ENCODE peak calls at places on chromosomes 6 and 20, in ten cellular contexts. N is epithelial cell of esophagus, G is neural progenitor cell, W is retinal pigment epithelial cell, D is HepG2, F is endothelial cell of umbilical vein, L is WERI-Rb-1, H is IMR-90, R is heart right ventricle, X is kidney epithelial cell. O is an unnamed sample.
A peak's percentile ranks its signal among the peaks of the same experiment; 100 is the strongest.

GRCh38 chr20:62067547-62068260 is 2.0 kb upstream of the TAF4 start:
- DNase-seq in N (no peak), G (no peak), W (no peak), D (no peak), F (no peak), L (no peak), H (no peak), R (no peak), X (no peak), O (no peak)

GRCh38 chr20:42544926-42545325 is 644.8 kb downstream of the PTPRT start:
- DNase-seq in N (no peak), G (no peak), W (no peak), D (no peak), F (no peak), L (no peak), H (no peak), R (no peak), X (no peak), O (no peak)

GRCh38 chr6:116127771-116128493 is 2.0 kb upstream of the COL10A1 start:
- DNase-seq in N (peak; percentile 4), G (no peak), W (no peak), D (peak; percentile 73), F (no peak), L (no peak), H (peak; percentile 39), R (no peak), X (no peak), O (no peak)

GRCh38 chr6:122620902-122621301 is 10.7 kb downstream of the PKIB start:
- DNase-seq in N (peak; percentile 58), G (no peak), W (no peak), D (peak; percentile 7), F (no peak), L (no peak), H (peak; percentile 23), R (no peak), X (no peak), O (no peak)

GRCh38 chr6:87551799-87552198 is 38.0 kb downstream of the RARS2 start:
- DNase-seq in N (no peak), G (no peak), W (no peak), D (no peak), F (no peak), L (no peak), H (no peak), R (no peak), X (no peak), O (no peak)

GRCh38 chr6:50240986-50241385 is 191.3 kb upstream of the DEFB112 start:
- DNase-seq in N (no peak), G (no peak), W (no peak), D (no peak), F (no peak), L (no peak), H (no peak), R (no peak), X (no peak), O (no peak)

GRCh38 chr6:87561012-87561411 is 28.8 kb downstream of the RARS2 start:
- DNase-seq in N (no peak), G (no peak), W (no peak), D (no peak), F (no peak), L (no peak), H (peak; percentile 20), R (no peak), X (no peak), O (no peak)

GRCh38 chr6:37691904-37692806 is 5.5 kb downstream of the MDGA1 start:
- DNase-seq in N (peak; percentile 80), G (peak; percentile 81), W (no peak), D (peak; percentile 47), F (peak; percentile 50), L (peak; percentile 92), H (peak; percentile 58), R (peak; percentile 74), X (no peak), O (peak; percentile 26)

GRCh38 chr6:166567107-166567506 is 19.4 kb downstream of the RAMACL start:
- DNase-seq in N (peak; percentile 98), G (no peak), W (peak; percentile 99), D (no peak), F (peak; percentile 42), L (peak; percentile 49), H (peak; percentile 99), R (no peak), X (peak; percentile 92), O (peak; percentile 86)

GRCh38 chr20:41992481-41992880 is 374.3 kb upstream of the CHD6 start:
- DNase-seq in N (no peak), G (no peak), W (no peak), D (no peak), F (no peak), L (no peak), H (no peak), R (no peak), X (no peak), O (no peak)

GRCh38 chr6:119661628-119662027 is 312.1 kb upstream of the MAN1A1 start:
- DNase-seq in N (peak; percentile 2), G (no peak), W (no peak), D (no peak), F (no peak), L (no peak), H (no peak), R (no peak), X (no peak), O (no peak)

GRCh38 chr6:166419268-166419667 is 36.5 kb upstream of the MPC1 start:
- DNase-seq in N (peak; percentile 72), G (no peak), W (no peak), D (no peak), F (no peak), L (no peak), H (peak; percentile 47), R (no peak), X (peak; percentile 29), O (peak; percentile 74)

GRCh38 chr6:158752613-158753012 is 66.6 kb downstream of the EZR start:
- DNase-seq in N (no peak), G (peak; percentile 19), W (peak; percentile 59), D (no peak), F (no peak), L (peak; percentile 44), H (no peak), R (peak; percentile 43), X (no peak), O (no peak)

GRCh38 chr20:58839991-58840747 is 10.5 kb downstream of the GNAS-AS1 start:
- DNase-seq in N (no peak), G (peak; percentile 51), W (no peak), D (no peak), F (no peak), L (no peak), H (no peak), R (no peak), X (no peak), O (no peak)
- H3K4me3 ChIP-seq in N (no peak overlapping the region), G (peak overlapping the region; percentile 49), W (no peak overlapping the region), D (no peak overlapping the region), F (no peak overlapping the region), L (no peak overlapping the region), H (no peak overlapping the region), R (no peak overlapping the region), X (no peak overlapping the region), O (peak overlapping the region; percentile 8)

DNA sequence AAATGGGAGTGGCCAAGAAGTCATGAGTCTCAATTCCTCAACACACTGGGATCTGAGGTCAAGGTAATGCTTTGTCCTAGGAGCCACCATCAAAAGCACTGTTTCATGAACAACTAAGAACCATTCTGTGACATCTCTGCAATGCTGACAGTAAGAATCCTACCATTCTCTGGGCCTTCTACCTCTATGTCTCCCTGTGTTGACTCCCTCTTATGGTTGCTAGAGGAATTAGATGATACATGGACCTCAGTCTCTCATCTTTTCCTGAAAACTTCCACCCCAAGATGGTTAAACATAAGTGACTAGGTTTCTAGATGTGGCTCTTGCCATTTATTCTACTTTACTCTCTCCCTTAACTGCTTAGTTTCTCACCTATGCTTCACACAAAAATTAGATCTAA is 9.1 kb downstream of the MTRF1L start:
- DNase-seq in N (no peak), G (no peak), W (no peak), D (peak; percentile 30), F (no peak), L (no peak), H (no peak), R (no peak), X (no peak), O (no peak)
- TF ChIP-seq CTCF in N (peak; percentile 19), G (peak; percentile 42), W (peak; percentile 17), D (peak; percentile 26), F (no peak), L (peak; percentile 43), H (peak; percentile 6), R (no peak), X (peak; percentile 10), O (no peak)

DNA sequence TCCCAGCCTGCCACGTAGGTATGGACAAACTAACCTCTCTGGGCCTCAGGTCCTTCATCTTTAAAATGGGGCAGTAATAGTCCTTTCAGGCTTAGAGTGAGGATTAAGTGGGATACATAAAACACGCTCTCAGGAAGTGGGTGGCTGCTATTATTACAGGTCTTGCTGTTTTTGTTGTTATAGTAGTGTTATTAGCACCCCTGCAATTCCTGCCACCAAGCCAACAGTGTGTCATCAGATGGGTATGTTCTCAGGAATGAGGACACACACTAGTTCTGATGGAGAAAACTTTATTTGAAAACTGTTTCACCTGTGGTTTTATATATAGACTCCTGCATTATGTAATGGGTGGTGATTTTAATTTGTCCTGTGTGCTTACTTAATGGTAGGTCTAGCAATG is 131.7 kb downstream of the LRRC1 start:
- DNase-seq in N (peak; percentile 68), G (no peak), W (peak; percentile 16), D (no peak), F (peak; percentile 57), L (no peak), H (peak; percentile 40), R (no peak), X (no peak), O (no peak)
- H3K4me3 ChIP-seq in N (no peak overlapping the region), G (no peak overlapping the region), W (no peak overlapping the region), D (no peak overlapping the region), F (no peak overlapping the region), L (no peak overlapping the region), H (no peak overlapping the region), R (no peak overlapping the region), X (no peak overlapping the region), O (no peak overlapping the region)

GRCh38 chr20:9884061-9884460 is 45.2 kb upstream of the PAK5 start:
- DNase-seq in N (peak; percentile 24), G (peak; percentile 6), W (no peak), D (no peak), F (no peak), L (no peak), H (no peak), R (no peak), X (no peak), O (no peak)
- TF ChIP-seq CTCF in N (peak; percentile 57), G (peak; percentile 58), W (peak; percentile 43), D (no peak), F (no peak), L (peak; percentile 40), H (no peak), R (no peak), X (peak; percentile 17), O (no peak)

O was measured in HFF-Myc.